ENCODE peak calls at places on chromosome 17, in seven cellular contexts. One of them, this sample, is unnamed.

GRCh38 chr17:3949418-3949817 is 14.8 kb downstream of the ATP2A3 start:
- DNase-seq in mesothelial cell of epicardium: no peak
- DNase-seq in amygdala: no peak
- DNase-seq in T47D: no peak
- DNase-seq in HS-27A: no peak
- DNase-seq in NCI-H1092 treated with DMSO at 0.1 percent for 48 hours: no peak
- DNase-seq in ACHN: no peak
- DNase-seq in this sample: no peak

GRCh38 chr17:1029196-1029911 is 32.4 kb downstream of the TIMM22 start:
- DNase-seq in mesothelial cell of epicardium: no peak
- DNase-seq in amygdala: no peak
- DNase-seq in T47D: no peak
- DNase-seq in HS-27A: no peak
- DNase-seq in NCI-H1092 treated with DMSO at 0.1 percent for 48 hours: no peak
- DNase-seq in ACHN: no peak
- DNase-seq in this sample: no peak

GRCh38 chr17:330993-331701 is 21.5 kb downstream of the RPH3AL start:
- DNase-seq in mesothelial cell of epicardium: no peak
- DNase-seq in amygdala: no peak
- DNase-seq in T47D: no peak
- DNase-seq in HS-27A: no peak
- DNase-seq in NCI-H1092 treated with DMSO at 0.1 percent for 48 hours: no peak
- DNase-seq in ACHN: no peak
- DNase-seq in this sample: no peak

GRCh38 chr17:44502598-44503079 is 567 bp downstream of the GPATCH8 start:
- DNase-seq in mesothelial cell of epicardium: no peak
- DNase-seq in amygdala: no peak
- DNase-seq in T47D: no peak
- DNase-seq in HS-27A: no peak
- DNase-seq in NCI-H1092 treated with DMSO at 0.1 percent for 48 hours: no peak
- DNase-seq in ACHN: peak
- DNase-seq in this sample: no peak

GRCh38 chr17:57601328-57601727 is 143.8 kb downstream of the CCDC182 start:
- DNase-seq in mesothelial cell of epicardium: no peak
- DNase-seq in amygdala: no peak
- DNase-seq in T47D: no peak
- DNase-seq in HS-27A: no peak
- DNase-seq in NCI-H1092 treated with DMSO at 0.1 percent for 48 hours: no peak
- DNase-seq in ACHN: no peak
- DNase-seq in this sample: no peak

GRCh38 chr17:68298601-68299000 is 7.3 kb downstream of the ARSG start:
- DNase-seq in mesothelial cell of epicardium: no peak
- DNase-seq in amygdala: no peak
- DNase-seq in T47D: no peak
- DNase-seq in HS-27A: no peak
- DNase-seq in NCI-H1092 treated with DMSO at 0.1 percent for 48 hours: no peak
- DNase-seq in ACHN: no peak
- DNase-seq in this sample: no peak

GRCh38 chr17:19345486-19346350 is 16.8 kb downstream of the B9D1 start:
- DNase-seq in mesothelial cell of epicardium: no peak
- DNase-seq in amygdala: no peak
- DNase-seq in T47D: no peak
- DNase-seq in HS-27A: no peak
- DNase-seq in NCI-H1092 treated with DMSO at 0.1 percent for 48 hours: no peak
- DNase-seq in ACHN: no peak
- DNase-seq in this sample: no peak

GRCh38 chr17:66468241-66469087 is 166.1 kb downstream of the PRKCA start:
- DNase-seq in mesothelial cell of epicardium: no peak
- DNase-seq in amygdala: no peak
- DNase-seq in T47D: no peak
- DNase-seq in HS-27A: no peak
- DNase-seq in NCI-H1092 treated with DMSO at 0.1 percent for 48 hours: no peak
- DNase-seq in ACHN: peak
- DNase-seq in this sample: peak

GRCh38 chr17:82884923-82885322 is 45.1 kb upstream of the ZNF750 start:
- DNase-seq in mesothelial cell of epicardium: no peak
- DNase-seq in amygdala: no peak
- DNase-seq in T47D: no peak
- DNase-seq in HS-27A: no peak
- DNase-seq in NCI-H1092 treated with DMSO at 0.1 percent for 48 hours: no peak
- DNase-seq in ACHN: no peak
- DNase-seq in this sample: no peak

This sample was measured in keratinocyte.